ENCODE peak calls at places on chromosomes 2 and 18, in ten cellular contexts. D, X, U, S, H, Y, T, B, Q and P are unnamed samples.

GRCh38 chr2:83054751-83055150 is 1404.3 kb downstream of the SUCLG1 start:
- DNase-seq in D (no peak), X (no peak), U (no peak), S (no peak), H (no peak), Y (peak; percentile 48), T (no peak), B (no peak), Q (no peak), P (no peak)

GRCh38 chr2:10659898-10660568 is 29.7 kb downstream of the NOL10 start:
- DNase-seq in D (no peak), X (peak; percentile 47), U (no peak), S (peak; percentile 69), H (peak; percentile 57), Y (peak; percentile 93), T (no peak), B (peak; percentile 50), Q (no peak), P (peak; percentile 64)

GRCh38 chr2:51420521-51420920 is 388.6 kb upstream of the NRXN1 start:
- DNase-seq in D (no peak), X (no peak), U (no peak), S (no peak), H (no peak), Y (peak; percentile 23), T (no peak), B (no peak), Q (no peak), P (no peak)

GRCh38 chr2:101386599-101387150 is 628 bp downstream of the CREG2 start:
- DNase-seq in D (no peak), X (peak; percentile 38), U (no peak), S (no peak), H (no peak), Y (no peak), T (no peak), B (no peak), Q (no peak), P (no peak)

GRCh38 chr2:98868548-98869271 is 67.3 kb downstream of the CRACDL start:
- DNase-seq in D (no peak), X (no peak), U (no peak), S (no peak), H (peak; percentile 25), Y (no peak), T (no peak), B (no peak), Q (no peak), P (no peak)

GRCh38 chr2:239400000-239400831 is 604 bp downstream of the HDAC4 start:
- DNase-seq in D (no peak), X (no peak), U (no peak), S (no peak), H (peak; percentile 44), Y (no peak), T (no peak), B (no peak), Q (no peak), P (no peak)

GRCh38 chr2:152336854-152337510 is 2.0 kb downstream of the FMNL2 start:
- DNase-seq in D (no peak), X (peak; percentile 36), U (no peak), S (peak; percentile 74), H (peak; percentile 19), Y (peak; percentile 72), T (peak; percentile 37), B (peak; percentile 77), Q (no peak), P (peak; percentile 30)

GRCh38 chr2:43057026-43057741 is 169.2 kb downstream of the ZFP36L2 start:
- DNase-seq in D (no peak), X (peak; percentile 92), U (peak; percentile 34), S (peak; percentile 89), H (no peak), Y (no peak), T (peak; percentile 78), B (no peak), Q (no peak), P (peak; percentile 81)

GRCh38 chr2:139791330-139791729 is 1011.1 kb upstream of the NXPH2 start:
- DNase-seq in D (no peak), X (no peak), U (no peak), S (no peak), H (no peak), Y (no peak), T (no peak), B (no peak), Q (no peak), P (no peak)

GRCh38 chr2:71843391-71843850 is 304.2 kb downstream of the CYP26B1 start:
- DNase-seq in D (no peak), X (no peak), U (no peak), S (no peak), H (no peak), Y (peak; percentile 81), T (no peak), B (no peak), Q (no peak), P (no peak)

GRCh38 chr2:20229322-20230201 is 4.6 kb upstream of the SDC1 start:
- DNase-seq in D (no peak), X (no peak), U (no peak), S (no peak), H (peak; percentile 3), Y (no peak), T (no peak), B (peak; percentile 76), Q (no peak), P (no peak)

GRCh38 chr2:225282858-225283693 is 116.4 kb upstream of the NYAP2 start:
- DNase-seq in D (peak; percentile 13), X (no peak), U (no peak), S (peak; percentile 42), H (peak; percentile 5), Y (peak; percentile 70), T (no peak), B (no peak), Q (no peak), P (no peak)

GRCh38 chr2:41847744-41848441 is 199.9 kb upstream of the PKDCC start:
- DNase-seq in D (no peak), X (no peak), U (no peak), S (no peak), H (no peak), Y (no peak), T (no peak), B (no peak), Q (no peak), P (no peak)

GRCh38 chr2:10501980-10502802 is 54.1 kb upstream of the ODC1 start:
- DNase-seq in D (no peak), X (no peak), U (no peak), S (no peak), H (no peak), Y (no peak), T (no peak), B (no peak), Q (no peak), P (peak; percentile 14)

GRCh38 chr18:8841781-8842485 is 136.6 kb downstream of the MTCL1 start:
- DNase-seq in D (no peak), X (no peak), U (no peak), S (no peak), H (no peak), Y (peak; percentile 88), T (no peak), B (no peak), Q (no peak), P (no peak)

GRCh38 chr2:238872628-238873400 is 24.9 kb downstream of the TWIST2 start:
- DNase-seq in D (no peak), X (no peak), U (no peak), S (no peak), H (no peak), Y (no peak), T (no peak), B (no peak), Q (no peak), P (no peak)

GRCh38 chr2:216644846-216645635 is 11.8 kb downstream of the IGFBP2 start:
- DNase-seq in D (no peak), X (no peak), U (no peak), S (no peak), H (no peak), Y (no peak), T (no peak), B (no peak), Q (no peak), P (peak; percentile 81)

GRCh38 chr2:62306751-62307468 is 111.0 kb downstream of the B3GNT2 start:
- DNase-seq in D (peak; percentile 22), X (no peak), U (no peak), S (no peak), H (peak; percentile 39), Y (peak; percentile 32), T (no peak), B (no peak), Q (no peak), P (peak; percentile 40)